ENCODE peak calls at places on chromosomes 1 and 21, in ten cellular contexts. Q is mesendoderm, W is SK-N-SH, X is fibroblast of lung, S is MM.1S, L is neural progenitor cell, V is GM23338, Z is H9, C is GM12878, T is osteoblast. A is an unnamed sample. For H3K4me1, the result is how much of the 10 kb centered on the place peaks cover.

GRCh38 chr1:236067854-236068454 is 3.1 kb upstream of the NID1 start:
- DNase-seq in Q (no peak), W (no peak), X (peak), S (no peak), L (no peak), V (no peak), Z (no peak), C (no peak), T (no peak), A (no peak)

GRCh38 chr1:7363481-7363880 is 407.6 kb upstream of the VAMP3 start:
- DNase-seq in Q (no peak), W (no peak), X (no peak), S (no peak), L (no peak), V (no peak), Z (no peak), C (no peak), T (no peak), A (peak)

GRCh38 chr1:220186752-220187151 is 85.5 kb downstream of the RAB3GAP2 start:
- DNase-seq in Q (no peak), W (no peak), X (no peak), S (no peak), L (no peak), V (no peak), Z (no peak), C (no peak), T (no peak), A (no peak)

GRCh38 chr1:108747898-108748297 is 1.4 kb downstream of the STXBP3 start:
- DNase-seq in Q (no peak), W (no peak), X (no peak), S (no peak), L (no peak), V (no peak), Z (no peak), C (no peak), T (no peak), A (no peak)

GRCh38 chr1:227910506-227910905 is 37.2 kb downstream of the WNT9A start:
- DNase-seq in Q (no peak), W (no peak), X (no peak), S (no peak), L (no peak), V (no peak), Z (no peak), C (no peak), T (peak), A (no peak)

GRCh38 chr1:21478356-21478755 is 30.9 kb upstream of the ALPL start:
- DNase-seq in Q (no peak), W (no peak), X (no peak), S (no peak), L (no peak), V (no peak), Z (no peak), C (no peak), T (no peak), A (no peak)

GRCh38 chr1:98045211-98046030 is 124.6 kb upstream of the DPYD start:
- DNase-seq in Q (peak), W (peak), X (peak), S (no peak), L (peak), V (peak), Z (peak), C (no peak), T (peak), A (no peak)

GRCh38 chr1:47840338-47840737 is 156.8 kb downstream of the TRABD2B start:
- DNase-seq in Q (no peak), W (no peak), X (no peak), S (no peak), L (no peak), V (no peak), Z (no peak), C (no peak), T (no peak), A (no peak)

GRCh38 chr1:201850053-201850397 is 21.1 kb downstream of the IPO9 start:
- DNase-seq in Q (peak), W (no peak), X (peak), S (no peak), L (no peak), V (no peak), Z (no peak), C (no peak), T (no peak), A (no peak)

GRCh38 chr1:32066489-32066873 is 6.3 kb upstream of the TMEM39B start:
- DNase-seq in Q (peak), W (no peak), X (peak), S (peak), L (no peak), V (no peak), Z (no peak), C (no peak), T (peak), A (peak)

GRCh38 chr1:8077120-8077573 is 51.0 kb upstream of the ERRFI1 start:
- DNase-seq in Q (peak), W (no peak), X (peak), S (no peak), L (peak), V (no peak), Z (peak), C (no peak), T (peak), A (no peak)

GRCh38 chr1:106998431-106999002 is 58.0 kb upstream of the PRMT6 start:
- DNase-seq in Q (no peak), W (no peak), X (no peak), S (no peak), L (no peak), V (no peak), Z (no peak), C (no peak), T (no peak), A (no peak)

GRCh38 chr1:11384170-11384554 is 94.8 kb upstream of the DISP3 start:
- DNase-seq in Q (no peak), W (no peak), X (peak), S (no peak), L (no peak), V (no peak), Z (no peak), C (peak), T (no peak), A (no peak)

GRCh38 chr1:199551967-199552565 is 475.4 kb upstream of the NR5A2 start:
- DNase-seq in Q (peak), W (peak), X (peak), S (peak), L (peak), V (peak), Z (no peak), C (no peak), T (no peak), A (peak)

GRCh38 chr1:221696740-221697461 is 45.0 kb downstream of the DUSP10 start:
- DNase-seq in Q (no peak), W (no peak), X (no peak), S (no peak), L (no peak), V (no peak), Z (no peak), C (no peak), T (no peak), A (no peak)

GRCh38 chr1:96096138-96097011 is 625.2 kb upstream of the PTBP2 start:
- DNase-seq in Q (no peak), W (peak), X (no peak), S (no peak), L (no peak), V (no peak), Z (no peak), C (no peak), T (no peak), A (no peak)

GRCh38 chr21:45959182-45959581 is 22.4 kb upstream of the COL6A1 start:
- DNase-seq in Q (no peak), W (no peak), X (no peak), S (no peak), L (no peak), V (no peak), Z (no peak), C (no peak), T (no peak), A (no peak)

GRCh38 chr1:150006881-150007401 is 3.6 kb downstream of the OTUD7B start:
- DNase-seq in Q (no peak), W (no peak), X (peak), S (no peak), L (no peak), V (no peak), Z (no peak), C (no peak), T (peak), A (no peak)

GRCh38 chr21:26683996-26684395 is 110.9 kb upstream of the CYYR1 start:
- DNase-seq in Q (no peak), W (no peak), X (no peak), S (no peak), L (no peak), V (no peak), Z (no peak), C (no peak), T (no peak), A (no peak)

GRCh38 chr1:222794656-222795474 is 20.0 kb upstream of the DISP1 start:
- DNase-seq in Q (peak), W (no peak), X (no peak), S (no peak), L (no peak), V (no peak), Z (peak), C (no peak), T (no peak), A (peak)

GRCh38 chr1:151157067-151157531 is 650 bp downstream of the TNFAIP8L2 start:
- DNase-seq in Q (no peak), W (no peak), X (no peak), S (no peak), L (no peak), V (no peak), Z (no peak), C (no peak), T (no peak), A (peak)

GRCh38 chr1:233657466-233657865 is 43.6 kb downstream of the KCNK1 start:
- DNase-seq in Q (no peak), W (no peak), X (no peak), S (no peak), L (no peak), V (no peak), Z (no peak), C (no peak), T (no peak), A (no peak)

GRCh38 chr1:89987170-89987819 is 7.6 kb upstream of the ZNF326 start:
- DNase-seq in Q (peak), W (peak), X (peak), S (peak), L (peak), V (peak), Z (peak), C (peak), T (peak), A (peak)

GRCh38 chr1:15206418-15207030 is 40.5 kb upstream of the FHAD1 start:
- DNase-seq in Q (no peak), W (no peak), X (peak), S (no peak), L (peak), V (peak), Z (no peak), C (peak), T (no peak), A (no peak)

GRCh38 chr1:168535536-168535935 is 8.3 kb downstream of the XCL2 start:
- DNase-seq in Q (no peak), W (no peak), X (no peak), S (peak), L (no peak), V (no peak), Z (no peak), C (no peak), T (no peak), A (no peak)

GRCh38 chr1:14951766-14952165 is 201.8 kb upstream of the TMEM51 start:
- DNase-seq in Q (no peak), W (no peak), X (no peak), S (no peak), L (no peak), V (no peak), Z (no peak), C (no peak), T (no peak), A (no peak)

GRCh38 chr1:14303011-14303410 is 295.5 kb upstream of the KAZN start:
- DNase-seq in Q (no peak), W (no peak), X (no peak), S (no peak), L (no peak), V (no peak), Z (no peak), C (no peak), T (no peak), A (no peak)

GRCh38 chr1:1001631-1002300 is 1.9 kb upstream of the HES4 start:
- DNase-seq in Q (peak), W (peak), X (peak), S (no peak), L (peak), V (peak), Z (peak), C (no peak), T (peak), A (no peak)

GRCh38 chr1:186404454-186405051 is 28.9 kb downstream of the ODR4 start:
- DNase-seq in Q (peak), W (peak), X (peak), S (peak), L (peak), V (peak), Z (no peak), C (no peak), T (peak), A (peak)

GRCh38 chr1:79646885-79647284 is 640.4 kb upstream of the ADGRL4 start:
- DNase-seq in Q (peak), W (no peak), X (no peak), S (no peak), L (no peak), V (peak), Z (peak), C (no peak), T (no peak), A (no peak)

GRCh38 chr1:86138746-86139145 is 17.8 kb downstream of the COL24A1 start:
- DNase-seq in Q (no peak), W (no peak), X (peak), S (no peak), L (no peak), V (no peak), Z (no peak), C (no peak), T (no peak), A (no peak)

GRCh38 chr1:87224209-87224608 is 104.5 kb upstream of the LMO4 start:
- DNase-seq in Q (no peak), W (no peak), X (peak), S (no peak), L (no peak), V (no peak), Z (no peak), C (no peak), T (peak), A (no peak)

GRCh38 chr1:208747979-208748378 is 503.8 kb upstream of the PLXNA2 start:
- DNase-seq in Q (no peak), W (peak), X (no peak), S (no peak), L (no peak), V (no peak), Z (no peak), C (no peak), T (no peak), A (no peak)

GRCh38 chr1:109132980-109133379 is 19.1 kb downstream of the ELAPOR1 start:
- DNase-seq in Q (no peak), W (no peak), X (no peak), S (no peak), L (no peak), V (no peak), Z (no peak), C (no peak), T (no peak), A (no peak)

GRCh38 chr1:204149635-204150565 is 1.9 kb downstream of the ETNK2 start:
- DNase-seq in Q (no peak), W (no peak), X (no peak), S (no peak), L (no peak), V (no peak), Z (no peak), C (no peak), T (peak), A (no peak)

GRCh38 chr21:45014747-45015468 is 59.5 kb upstream of the ADARB1 start:
- DNase-seq in Q (no peak), W (no peak), X (no peak), S (no peak), L (no peak), V (no peak), Z (no peak), C (no peak), T (peak), A (peak)

GRCh38 chr1:9253706-9254105 is 19.1 kb downstream of the H6PD start:
- DNase-seq in Q (peak), W (peak), X (peak), S (no peak), L (peak), V (no peak), Z (no peak), C (no peak), T (peak), A (no peak)

GRCh38 chr1:190176776-190177175 is 300.9 kb downstream of the BRINP3 start:
- DNase-seq in Q (no peak), W (no peak), X (peak), S (no peak), L (no peak), V (no peak), Z (no peak), C (no peak), T (no peak), A (no peak)

GRCh38 chr1:160410412-160411005 is 10.1 kb downstream of the VANGL2 start:
- DNase-seq in Q (peak), W (peak), X (peak), S (no peak), L (peak), V (peak), Z (no peak), C (no peak), T (peak), A (no peak)

GRCh38 chr1:19055001-19055400 is 98.5 kb upstream of the IFFO2 start:
- DNase-seq in Q (no peak), W (no peak), X (no peak), S (no peak), L (no peak), V (no peak), Z (no peak), C (no peak), T (peak), A (no peak)
- H3K4me2 ChIP-seq in Q (no peak), W (no peak), X (no peak), S (no peak), L (no peak), V (no peak), Z (no peak), C (no peak), T (no peak), A (no peak)

GRCh38 chr1:19449454-19450228 is 35.7 kb downstream of the CAPZB start:
- DNase-seq in Q (no peak), W (no peak), X (no peak), S (no peak), L (no peak), V (no peak), Z (no peak), C (no peak), T (no peak), A (no peak)

GRCh38 chr1:19444399-19445021 is 40.8 kb downstream of the CAPZB start:
- DNase-seq in Q (no peak), W (no peak), X (no peak), S (no peak), L (no peak), V (no peak), Z (no peak), C (no peak), T (no peak), A (no peak)

GRCh38 chr1:19445417-19446342 is 39.7 kb downstream of the CAPZB start:
- DNase-seq in Q (peak), W (peak), X (peak), S (no peak), L (peak), V (peak), Z (no peak), C (no peak), T (peak), A (peak)

GRCh38 chr1:19448491-19449439 is 36.6 kb downstream of the CAPZB start:
- DNase-seq in Q (no peak), W (peak), X (peak), S (no peak), L (no peak), V (no peak), Z (no peak), C (no peak), T (peak), A (no peak)

DNA sequence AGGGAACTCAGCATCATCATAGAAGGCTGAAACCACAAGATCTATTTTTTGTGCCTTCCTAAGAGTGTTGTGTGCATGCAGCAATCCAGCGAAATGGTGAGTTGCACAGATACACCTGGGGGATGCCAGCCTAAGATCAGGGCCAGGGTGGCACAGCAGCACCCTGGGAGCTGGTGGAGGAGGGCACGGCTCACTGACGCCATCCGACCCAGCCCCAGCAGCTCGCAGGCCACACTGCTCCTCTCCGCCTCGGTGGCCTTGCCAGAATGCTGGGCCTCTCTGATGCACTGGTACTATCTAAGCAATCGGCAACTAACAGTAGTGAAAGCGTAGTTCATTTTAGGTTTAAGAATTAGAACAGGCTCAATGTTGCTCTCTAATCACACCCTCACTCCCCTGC is 37.8 kb downstream of the CAPZB start:
- DNase-seq in Q (no peak), W (no peak), X (no peak), S (no peak), L (no peak), V (no peak), Z (no peak), C (no peak), T (no peak), A (no peak)
- H3K4me1 ChIP-seq in Q (under half), W (half or more), X (half or more), S (under half), L (under half), V (under half), Z (under half), C (under half), T (half or more), A (half or more)

DNA sequence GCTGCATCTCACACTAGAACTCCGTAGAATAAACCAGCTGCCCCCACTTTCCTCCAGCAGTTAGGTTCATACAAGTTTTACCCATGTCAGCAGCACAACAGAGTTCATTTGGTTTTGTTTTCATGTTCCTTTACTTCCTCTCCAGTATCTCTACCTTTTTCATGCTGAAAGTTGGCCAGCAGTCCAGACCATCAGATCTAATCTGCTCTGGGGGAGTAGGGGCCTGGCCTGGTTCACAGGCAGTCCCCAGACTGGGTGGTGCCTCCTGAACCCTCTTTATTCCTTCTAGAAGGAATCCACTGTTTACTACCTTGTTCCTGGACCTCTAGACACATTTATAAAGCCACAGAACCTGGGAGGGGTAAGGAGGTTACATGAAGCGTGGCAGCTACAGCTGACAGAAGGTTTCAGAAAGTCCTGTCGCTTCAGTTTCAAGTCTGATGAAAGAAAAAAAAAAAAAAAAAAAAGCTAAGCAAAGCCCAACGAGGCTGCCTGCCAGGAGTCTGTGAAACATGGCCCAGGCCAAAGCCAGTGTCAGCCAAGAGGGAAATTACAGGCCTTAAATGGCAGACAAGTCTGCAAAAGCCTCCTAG is 184.6 kb upstream of the JUN start:
- DNase-seq in Q (no peak), W (peak), X (peak), S (peak), L (no peak), V (no peak), Z (no peak), C (peak), T (no peak), A (no peak)
- H3K4me2 ChIP-seq in Q (no peak), W (no peak), X (peak), S (peak), L (no peak), V (no peak), Z (no peak), C (peak), T (no peak), A (no peak)

DNA sequence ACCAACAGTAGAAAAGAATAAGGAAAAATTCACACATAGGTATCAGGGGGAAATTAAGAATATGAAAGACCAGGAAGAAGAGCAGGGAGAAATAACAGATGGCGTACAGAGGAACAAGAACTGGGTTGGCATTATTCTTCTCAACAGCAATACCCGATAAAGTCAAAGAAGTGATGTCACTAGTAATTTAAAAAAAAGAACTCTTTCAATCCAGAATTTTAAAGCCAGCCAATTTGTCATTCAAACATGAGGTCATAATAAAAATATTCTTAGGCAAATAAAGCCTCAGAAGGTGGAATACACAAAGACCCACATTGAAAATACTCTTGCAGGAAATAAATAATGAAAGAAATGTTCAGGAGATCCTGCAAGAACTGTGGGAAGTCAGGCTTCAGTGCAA is 8.8 kb downstream of the NCMAP start:
- DNase-seq in Q (no peak), W (no peak), X (no peak), S (no peak), L (no peak), V (no peak), Z (no peak), C (no peak), T (no peak), A (no peak)
- H3K4me1 ChIP-seq in Q (under half), W (under half), X (under half), S (under half), L (under half), V (under half), Z (under half), C (under half), T (under half), A (under half)

GRCh38 chr1:211066781-211067384 is 67.1 kb downstream of the KCNH1 start:
- DNase-seq in Q (peak), W (peak), X (no peak), S (no peak), L (no peak), V (no peak), Z (no peak), C (no peak), T (no peak), A (no peak)

GRCh38 chr1:211068976-211069375 is 65.0 kb downstream of the KCNH1 start:
- DNase-seq in Q (peak), W (no peak), X (no peak), S (no peak), L (no peak), V (peak), Z (peak), C (no peak), T (no peak), A (no peak)
- H3K4me2 ChIP-seq in Q (no peak), W (no peak), X (no peak), S (no peak), L (no peak), V (no peak), Z (no peak), C (no peak), T (no peak), A (no peak)

A was measured in Karpas-422.